ENCODE peak calls at places on chromosomes 13 and 19, in four cellular contexts. K, P, R and D are unnamed samples.

GRCh38 chr19:10677796-10678195 is 23.4 kb upstream of the QTRT1 start:
- DNase-seq in K (no peak), P (no peak), R (no peak), D (no peak)

GRCh38 chr13:80086304-80086721 is 254.6 kb downstream of the SPRY2 start:
- DNase-seq in K (no peak), P (no peak), R (no peak), D (no peak)

GRCh38 chr19:54164369-54165068 is 5.0 kb upstream of the LENG1 start:
- DNase-seq in K (peak; percentile 73), P (peak; percentile 44), R (no peak), D (peak; percentile 68)

GRCh38 chr13:38888309-38888708 is 102.3 kb downstream of the STOML3 start:
- DNase-seq in K (no peak), P (no peak), R (no peak), D (no peak)

GRCh38 chr13:108690726-108691125 is 61.3 kb downstream of the MYO16 start:
- DNase-seq in K (no peak), P (no peak), R (no peak), D (no peak)

GRCh38 chr13:47539317-47539716 is 461.8 kb downstream of the SUCLA2 start:
- DNase-seq in K (no peak), P (no peak), R (no peak), D (no peak)

GRCh38 chr19:6359517-6359916 is 1.8 kb upstream of the CLPP start:
- DNase-seq in K (no peak), P (no peak), R (no peak), D (no peak)

GRCh38 chr13:79541426-79542049 is 60.6 kb downstream of the NDFIP2 start:
- DNase-seq in K (no peak), P (peak; percentile 88), R (peak; percentile 48), D (no peak)

GRCh38 chr19:34241513-34242337 is 12.6 kb upstream of the GARRE1 start:
- DNase-seq in K (peak; percentile 57), P (peak; percentile 60), R (no peak), D (no peak)

GRCh38 chr19:31149306-31149975 is 199.8 kb downstream of the TSHZ3 start:
- DNase-seq in K (no peak), P (no peak), R (no peak), D (no peak)

GRCh38 chr19:1984360-1984759 is 31.2 kb downstream of the BTBD2 start:
- DNase-seq in K (no peak), P (no peak), R (no peak), D (no peak)

GRCh38 chr19:17332677-17333581 is 1.7 kb downstream of the ANO8 start:
- DNase-seq in K (no peak), P (peak; percentile 99), R (peak; percentile 84), D (no peak)

GRCh38 chr19:31277516-31277915 is 71.7 kb downstream of the TSHZ3 start:
- DNase-seq in K (no peak), P (no peak), R (no peak), D (no peak)

GRCh38 chr13:42048625-42049453 is at the start of gene DGKH:
- DNase-seq in K (peak; percentile 86), P (peak; percentile 64), R (peak; percentile 40), D (peak; percentile 73)

GRCh38 chr13:113888701-113889330 is 24.9 kb upstream of the GAS6 start:
- DNase-seq in K (no peak), P (no peak), R (no peak), D (peak; percentile 32)

GRCh38 chr19:57559008-57559403 is 657 bp downstream of the ZNF550 start:
- DNase-seq in K (no peak), P (peak; percentile 21), R (no peak), D (no peak)

GRCh38 chr19:15443838-15444237 is 5.9 kb downstream of the WIZ start:
- DNase-seq in K (peak; percentile 88), P (no peak), R (no peak), D (no peak)

GRCh38 chr13:106989866-106990265 is 421.9 kb upstream of the ARGLU1 start:
- DNase-seq in K (no peak), P (no peak), R (no peak), D (no peak)

GRCh38 chr19:52444506-52444905 is 8.8 kb upstream of the ZNF578 start:
- DNase-seq in K (no peak), P (no peak), R (no peak), D (no peak)

GRCh38 chr13:46687810-46688209 is 109.2 kb downstream of the ESD start:
- DNase-seq in K (no peak), P (peak; percentile 35), R (peak; percentile 16), D (no peak)

GRCh38 chr19:41627966-41628675 is 1.2 kb upstream of the CEACAM4 start:
- DNase-seq in K (no peak), P (no peak), R (no peak), D (no peak)

GRCh38 chr13:54357284-54357933 is 1328.8 kb downstream of the OLFM4 start:
- DNase-seq in K (no peak), P (no peak), R (no peak), D (no peak)

GRCh38 chr19:9936151-9937000 is at the start of gene OLFM2:
- DNase-seq in K (no peak), P (no peak), R (no peak), D (no peak)

GRCh38 chr13:60431108-60431700 is 34.2 kb downstream of the TDRD3 start:
- DNase-seq in K (no peak), P (peak; percentile 88), R (peak; percentile 58), D (no peak)